ENCODE peak calls at places on chromosomes 5 and 9, in seven cellular contexts. E is CD8-positive, alpha-beta T cell; A is adrenal gland; C is fibroblast of mammary gland; M is cardiac fibroblast; D is GM23338; P is kidney epithelial cell. B is an unnamed sample.

GRCh38 chr9:8652282-8652681 is 852.7 kb upstream of the DMAC1 start:
- DNase-seq in E (no peak), A (no peak), C (no peak), M (no peak), D (no peak), P (no peak), B (no peak)

GRCh38 chr5:59158165-59158564 is 575.3 kb downstream of the RAB3C start:
- DNase-seq in E (no peak), A (no peak), C (peak), M (peak), D (no peak), P (no peak), B (no peak)

GRCh38 chr5:170082701-170083100 is 23.0 kb upstream of the FOXI1 start:
- DNase-seq in E (no peak), A (no peak), C (no peak), M (no peak), D (no peak), P (no peak), B (no peak)

GRCh38 chr5:148932355-148932935 is 106.0 kb downstream of the ADRB2 start:
- DNase-seq in E (no peak), A (no peak), C (no peak), M (no peak), D (no peak), P (no peak), B (peak)

GRCh38 chr9:111099199-111100005 is 61.1 kb upstream of the LPAR1 start:
- DNase-seq in E (no peak), A (no peak), C (no peak), M (no peak), D (peak), P (no peak), B (no peak)

GRCh38 chr5:115354246-115354645 is 57.8 kb upstream of the CCDC112 start:
- DNase-seq in E (no peak), A (no peak), C (no peak), M (no peak), D (no peak), P (no peak), B (no peak)

GRCh38 chr5:87949665-87950640 is 318.7 kb downstream of the TMEM161B start:
- DNase-seq in E (no peak), A (no peak), C (no peak), M (no peak), D (no peak), P (no peak), B (no peak)

GRCh38 chr9:133974631-133975341 is 17.3 kb downstream of the VAV2 start:
- DNase-seq in E (no peak), A (peak), C (no peak), M (no peak), D (no peak), P (no peak), B (no peak)

GRCh38 chr9:107712390-107712789 is 222.8 kb upstream of the KLF4 start:
- DNase-seq in E (no peak), A (no peak), C (peak), M (peak), D (no peak), P (peak), B (peak)

GRCh38 chr9:119009253-119009652 is 360.0 kb downstream of the BRINP1 start:
- DNase-seq in E (no peak), A (no peak), C (peak), M (no peak), D (peak), P (peak), B (peak)

GRCh38 chr5:1548702-1549523 is 25.2 kb upstream of the LPCAT1 start:
- DNase-seq in E (no peak), A (no peak), C (no peak), M (no peak), D (no peak), P (no peak), B (no peak)

GRCh38 chr9:98099898-98100297 is 19.1 kb downstream of the TRIM14 start:
- DNase-seq in E (no peak), A (no peak), C (no peak), M (no peak), D (no peak), P (no peak), B (no peak)

GRCh38 chr5:35438786-35439185 is 178.9 kb upstream of the SPEF2 start:
- DNase-seq in E (no peak), A (no peak), C (peak), M (no peak), D (no peak), P (no peak), B (no peak)

GRCh38 chr5:136749016-136749415 is 383.7 kb upstream of the TRPC7 start:
- DNase-seq in E (no peak), A (no peak), C (no peak), M (no peak), D (no peak), P (no peak), B (peak)

GRCh38 chr9:137784046-137784445 is 93.5 kb upstream of the CACNA1B start:
- DNase-seq in E (no peak), A (peak), C (no peak), M (no peak), D (peak), P (no peak), B (no peak)

GRCh38 chr5:123203105-123203794 is 114.2 kb downstream of the PRDM6 start:
- DNase-seq in E (no peak), A (no peak), C (peak), M (peak), D (no peak), P (no peak), B (no peak)

GRCh38 chr5:1543398-1544293 is 19.9 kb upstream of the LPCAT1 start:
- DNase-seq in E (no peak), A (no peak), C (peak), M (peak), D (no peak), P (no peak), B (no peak)

GRCh38 chr5:173896631-173897030 is 8.5 kb downstream of the CPEB4 start:
- DNase-seq in E (no peak), A (no peak), C (no peak), M (no peak), D (no peak), P (no peak), B (no peak)

GRCh38 chr5:154916874-154917273 is 21.1 kb downstream of the GEMIN5 start:
- DNase-seq in E (no peak), A (peak), C (no peak), M (no peak), D (no peak), P (no peak), B (no peak)

GRCh38 chr5:181190711-181191525 is 14.1 kb downstream of the TRIM7 start:
- DNase-seq in E (no peak), A (peak), C (no peak), M (peak), D (peak), P (no peak), B (peak)

GRCh38 chr9:133100518-133101355 is 20.3 kb downstream of the RALGDS start:
- DNase-seq in E (no peak), A (no peak), C (no peak), M (no peak), D (no peak), P (no peak), B (no peak)

GRCh38 chr5:166639151-166639550 is 1652.3 kb upstream of the WWC1 start:
- DNase-seq in E (no peak), A (no peak), C (no peak), M (no peak), D (no peak), P (no peak), B (peak)

GRCh38 chr9:710951-711745 is 130.3 kb upstream of the DMRT1 start:
- DNase-seq in E (no peak), A (no peak), C (no peak), M (no peak), D (no peak), P (no peak), B (no peak)

GRCh38 chr9:706073-706472 is 135.4 kb upstream of the DMRT1 start:
- DNase-seq in E (no peak), A (no peak), C (no peak), M (peak), D (no peak), P (no peak), B (no peak)

GRCh38 chr9:706606-707451 is 134.7 kb upstream of the DMRT1 start:
- DNase-seq in E (peak), A (peak), C (peak), M (peak), D (peak), P (no peak), B (peak)

GRCh38 chr9:708556-709432 is 132.7 kb upstream of the DMRT1 start:
- DNase-seq in E (no peak), A (peak), C (no peak), M (peak), D (no peak), P (no peak), B (no peak)

DNA sequence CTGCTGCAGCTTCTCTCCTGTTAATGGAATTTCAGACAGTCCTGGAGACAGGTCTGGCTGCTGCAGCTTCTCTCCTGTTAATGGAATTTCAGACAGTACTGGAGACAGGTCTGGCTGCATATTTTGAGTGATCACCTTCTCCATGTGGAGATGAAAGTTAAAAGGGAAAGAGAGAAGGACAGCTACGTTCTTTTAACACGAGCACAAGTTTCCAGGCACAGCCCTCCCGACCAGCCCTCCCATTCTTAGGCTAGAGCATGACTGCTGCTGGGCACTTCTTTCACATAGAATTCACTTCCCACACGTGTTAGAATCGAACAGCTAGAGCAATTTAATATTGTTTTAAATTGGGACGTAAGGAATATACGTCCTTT is 133.3 kb upstream of the DMRT1 start:
- DNase-seq in E (no peak), A (no peak), C (no peak), M (peak), D (no peak), P (no peak), B (no peak)
- H3K4me3 ChIP-seq in E (no peak), A (no peak), C (peak), M (peak), D (no peak), P (no peak), B (peak)

GRCh38 chr5:83724001-83724400 is 3.3 kb upstream of the HAPLN1 start:
- DNase-seq in E (no peak), A (no peak), C (no peak), M (no peak), D (no peak), P (no peak), B (no peak)

GRCh38 chr5:83720805-83721431 is at the start of gene HAPLN1:
- DNase-seq in E (no peak), A (no peak), C (no peak), M (no peak), D (peak), P (no peak), B (no peak)

GRCh38 chr5:83718936-83719495 is 1.6 kb downstream of the HAPLN1 start:
- DNase-seq in E (no peak), A (no peak), C (no peak), M (no peak), D (no peak), P (no peak), B (no peak)

GRCh38 chr5:83724915-83725314 is 4.3 kb upstream of the HAPLN1 start:
- DNase-seq in E (no peak), A (no peak), C (no peak), M (no peak), D (peak), P (no peak), B (no peak)

DNA sequence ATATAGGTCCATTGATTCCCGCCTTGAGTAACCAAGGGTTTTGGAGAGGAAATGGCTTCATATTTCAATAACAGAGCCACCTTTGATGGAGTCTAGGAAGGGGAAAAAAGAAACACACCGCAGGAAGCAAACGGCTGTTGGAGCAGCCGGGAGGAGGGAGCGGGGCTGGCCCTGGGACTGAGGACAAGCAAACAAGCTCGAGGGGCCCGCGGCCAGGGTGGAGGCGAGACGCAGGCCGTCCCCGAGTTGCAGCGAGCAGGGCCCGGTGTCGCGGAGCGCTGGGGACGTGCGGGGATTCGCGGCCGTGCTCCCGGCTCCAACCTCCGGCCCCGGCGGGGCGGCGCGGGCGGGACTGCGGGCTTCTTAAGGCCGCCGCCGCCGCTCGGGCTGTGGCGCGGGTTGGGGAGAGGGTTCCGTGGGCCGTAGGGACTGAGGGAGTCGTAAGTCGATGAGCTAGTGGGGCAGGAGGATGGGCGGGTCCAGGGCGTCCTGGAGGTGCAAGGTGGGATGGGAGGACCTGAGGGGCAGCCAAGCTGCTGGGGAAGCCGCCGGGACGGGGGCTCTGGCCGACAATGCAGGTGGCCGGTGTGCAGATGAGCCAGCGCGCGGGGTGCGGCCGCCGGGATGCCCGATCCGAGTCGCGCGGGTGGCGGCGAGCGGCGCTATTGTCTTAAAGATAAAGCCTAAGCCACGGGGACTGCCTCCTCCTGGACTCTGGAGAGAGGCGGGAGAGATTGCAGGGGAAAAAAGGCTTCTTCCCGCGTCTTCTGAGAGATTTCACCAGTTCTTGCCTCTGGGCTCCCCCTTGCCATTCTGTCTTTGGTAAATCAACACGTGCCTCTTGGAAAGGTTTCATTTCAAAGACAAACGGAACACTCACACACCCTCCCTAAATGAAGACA is 1.5 kb upstream of the HAPLN1 start:
- DNase-seq in E (no peak), A (peak), C (peak), M (peak), D (peak), P (no peak), B (peak)
- TF ChIP-seq CTCF in E (no peak), A (no peak), C (no peak), M (peak), D (peak), P (peak), B (peak)

DNA sequence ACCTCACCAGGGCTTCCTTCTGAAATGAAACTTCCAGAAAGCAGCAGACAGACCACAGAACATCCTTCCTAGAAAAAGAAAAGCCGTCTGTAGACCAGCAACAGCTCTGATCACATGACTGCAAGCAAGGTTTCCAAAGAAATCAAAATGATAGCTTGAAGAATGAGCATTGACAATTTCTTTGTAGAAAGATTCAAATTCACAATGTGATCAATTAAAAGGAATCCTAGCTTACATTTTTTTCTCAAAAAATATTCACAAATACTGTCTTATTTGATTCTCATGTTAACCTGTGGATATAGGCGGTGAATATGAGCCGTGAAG is 144.9 kb downstream of the MTX3 start:
- DNase-seq in E (no peak), A (no peak), C (no peak), M (no peak), D (no peak), P (no peak), B (no peak)
- H3K4me3 ChIP-seq in E (no peak), A (no peak), C (no peak), M (no peak), D (no peak), P (no peak), B (no peak)

GRCh38 chr5:14942212-14942611 is 70.6 kb upstream of the ANKH start:
- DNase-seq in E (no peak), A (no peak), C (no peak), M (no peak), D (no peak), P (no peak), B (no peak)

GRCh38 chr5:14948341-14948830 is 76.8 kb upstream of the ANKH start:
- DNase-seq in E (no peak), A (no peak), C (no peak), M (no peak), D (no peak), P (no peak), B (no peak)

GRCh38 chr5:14945450-14945849 is 73.9 kb upstream of the ANKH start:
- DNase-seq in E (no peak), A (no peak), C (no peak), M (no peak), D (no peak), P (no peak), B (no peak)

GRCh38 chr5:14945021-14945420 is 73.4 kb upstream of the ANKH start:
- DNase-seq in E (no peak), A (no peak), C (no peak), M (no peak), D (no peak), P (no peak), B (no peak)

GRCh38 chr5:14946813-14947640 is 75.4 kb upstream of the ANKH start:
- DNase-seq in E (peak), A (no peak), C (peak), M (peak), D (peak), P (no peak), B (no peak)
- TF ChIP-seq CTCF in E (peak), A (no peak), C (peak), M (peak), D (peak), P (peak), B (peak)

GRCh38 chr5:151924564-151925395 is at the start of gene GLRA1:
- DNase-seq in E (peak), A (peak), C (peak), M (peak), D (peak), P (no peak), B (peak)

GRCh38 chr5:151931260-151931659 is 6.6 kb upstream of the GLRA1 start:
- DNase-seq in E (no peak), A (no peak), C (no peak), M (no peak), D (peak), P (no peak), B (no peak)

GRCh38 chr5:151923865-151924264 is 786 bp downstream of the GLRA1 start:
- DNase-seq in E (no peak), A (no peak), C (no peak), M (peak), D (peak), P (no peak), B (no peak)

GRCh38 chr5:151926186-151926585 is 1.5 kb upstream of the GLRA1 start:
- DNase-seq in E (no peak), A (no peak), C (no peak), M (no peak), D (no peak), P (no peak), B (no peak)

GRCh38 chr5:151925396-151925750 is 722 bp upstream of the GLRA1 start:
- DNase-seq in E (no peak), A (no peak), C (no peak), M (no peak), D (peak), P (no peak), B (no peak)
- H3K4me3 ChIP-seq in E (no peak), A (no peak), C (no peak), M (no peak), D (peak), P (no peak), B (no peak)

GRCh38 chr5:140358738-140359310 is 1.2 kb upstream of the SLC4A9 start:
- DNase-seq in E (no peak), A (no peak), C (peak), M (peak), D (peak), P (no peak), B (peak)
- TF ChIP-seq CTCF in E (no peak), A (no peak), C (peak), M (peak), D (peak), P (peak), B (peak)

GRCh38 chr9:101449071-101449721 is 13.6 kb upstream of the ALDOB start:
- DNase-seq in E (peak), A (peak), C (peak), M (peak), D (peak), P (no peak), B (peak)
- H3K4me3 ChIP-seq in E (peak), A (peak), C (peak), M (peak), D (peak), P (peak), B (peak)

GRCh38 chr5:9512452-9512851 is 33.4 kb downstream of the SEMA5A start:
- DNase-seq in E (no peak), A (no peak), C (no peak), M (peak), D (no peak), P (no peak), B (no peak)

GRCh38 chr5:9514968-9515367 is 30.9 kb downstream of the SEMA5A start:
- DNase-seq in E (no peak), A (no peak), C (no peak), M (no peak), D (no peak), P (no peak), B (no peak)

GRCh38 chr5:9515451-9515850 is 30.4 kb downstream of the SEMA5A start:
- DNase-seq in E (no peak), A (no peak), C (no peak), M (no peak), D (no peak), P (no peak), B (no peak)

GRCh38 chr5:9516591-9516990 is 29.3 kb downstream of the SEMA5A start:
- DNase-seq in E (no peak), A (no peak), C (no peak), M (no peak), D (peak), P (no peak), B (no peak)

DNA sequence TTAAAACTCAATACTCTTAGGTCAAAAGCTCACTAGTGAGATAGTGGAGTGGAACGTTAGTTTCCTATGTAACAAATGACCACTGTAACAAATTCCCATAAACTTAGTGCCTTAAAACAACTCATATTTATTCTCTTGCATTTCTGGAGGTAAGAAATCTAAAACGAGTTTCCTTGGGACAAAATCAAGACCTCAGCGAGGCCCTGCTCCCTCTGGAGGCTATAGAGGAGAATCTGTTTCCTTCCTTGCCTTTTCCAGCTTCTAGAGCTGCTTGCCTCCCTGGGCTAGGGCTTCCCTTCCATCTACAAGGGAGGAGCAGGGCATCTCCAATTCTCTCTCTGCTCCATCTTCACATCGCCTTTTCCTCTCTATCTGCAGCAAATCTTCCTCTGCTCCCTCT is 32.0 kb downstream of the SEMA5A start:
- DNase-seq in E (no peak), A (no peak), C (peak), M (peak), D (peak), P (no peak), B (peak)
- TF ChIP-seq CTCF in E (no peak), A (no peak), C (peak), M (peak), D (peak), P (peak), B (peak)

GRCh38 chr9:29212590-29213373 is 1639.5 kb upstream of the C9orf72 start:
- DNase-seq in E (no peak), A (no peak), C (no peak), M (no peak), D (peak), P (no peak), B (peak)
- H3K4me3 ChIP-seq in E (no peak), A (peak), C (peak), M (no peak), D (peak), P (peak), B (peak)

DNA sequence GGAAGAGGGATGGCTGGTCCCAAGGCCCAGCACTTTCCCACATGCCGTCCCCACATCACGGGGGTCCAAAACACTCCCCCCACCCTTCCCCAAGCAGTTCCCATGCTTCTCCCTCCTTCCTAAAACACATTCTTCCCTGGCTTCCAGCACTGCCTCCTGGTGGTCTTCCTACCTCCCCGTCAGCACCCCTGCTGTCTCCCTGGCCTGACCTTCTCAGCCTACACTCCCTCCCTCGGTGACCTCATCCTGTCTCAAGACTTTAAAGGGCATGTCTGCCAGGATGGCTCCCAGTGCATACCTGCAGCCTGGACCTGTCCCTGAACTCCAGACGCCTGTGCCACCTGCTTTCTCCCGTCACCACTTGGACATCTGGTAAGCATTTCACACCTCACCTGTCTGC is 4.3 kb upstream of the NCS1 start:
- DNase-seq in E (no peak), A (no peak), C (no peak), M (no peak), D (peak), P (no peak), B (no peak)
- TF ChIP-seq CTCF in E (no peak), A (no peak), C (peak), M (no peak), D (peak), P (peak), B (peak)